ENCODE peak calls at places on chromosomes 13 and 19, in seven cellular contexts. E is C1 segment of cervical spinal cord, F is sigmoid colon, Y is EL, W is progenitor cell of endocrine pancreas, C is GM06990, A is GF-D8. U is an unnamed sample.

GRCh38 chr19:2207991-2208860 is 27.9 kb downstream of the PLEKHJ1 start:
- DNase-seq in E (no peak), F (peak; percentile 85), Y (peak; percentile 88), W (no peak), C (no peak), A (no peak), U (peak; percentile 74)

GRCh38 chr19:45099465-45100201 is 6.7 kb downstream of the PPP1R37 start:
- DNase-seq in E (no peak), F (no peak), Y (no peak), W (no peak), C (no peak), A (no peak), U (no peak)

GRCh38 chr13:97855570-97855970 is 97.9 kb upstream of the IPO5 start:
- DNase-seq in E (peak; percentile 7), F (peak; percentile 66), Y (peak; percentile 80), W (peak; percentile 10), C (no peak), A (peak; percentile 39), U (peak; percentile 91)

GRCh38 chr13:26971990-26972888 is 199.4 kb downstream of the USP12 start:
- DNase-seq in E (no peak), F (no peak), Y (peak; percentile 31), W (no peak), C (peak; percentile 27), A (peak; percentile 81), U (peak; percentile 15)

GRCh38 chr19:32566246-32566830 is 14.7 kb upstream of the PDCD5 start:
- DNase-seq in E (no peak), F (no peak), Y (peak; percentile 48), W (no peak), C (no peak), A (no peak), U (peak; percentile 75)

GRCh38 chr13:79646880-79647279 is 165.9 kb downstream of the NDFIP2 start:
- DNase-seq in E (no peak), F (no peak), Y (no peak), W (no peak), C (no peak), A (no peak), U (no peak)

GRCh38 chr19:51751655-51752054 is at the start of gene FPR1:
- DNase-seq in E (no peak), F (no peak), Y (peak; percentile 21), W (no peak), C (no peak), A (peak; percentile 33), U (peak; percentile 88)

GRCh38 chr19:13610042-13610691 is 103.9 kb upstream of the CACNA1A start:
- DNase-seq in E (no peak), F (no peak), Y (no peak), W (no peak), C (no peak), A (no peak), U (no peak)